ENCODE peak calls at places on chromosomes 4 and X, in four cellular contexts. M, X, W and L are unnamed samples.

GRCh38 chr4:12723849-12724447 is 760.2 kb downstream of the RAB28 start:
- DNase-seq in M (no peak), X (peak), W (no peak), L (peak)

GRCh38 chr4:127856485-127857447 is 23.9 kb upstream of the PLK4 start:
- DNase-seq in M (no peak), X (peak), W (no peak), L (no peak)

GRCh38 chr4:16078195-16078756 is 5.5 kb downstream of the PROM1 start:
- DNase-seq in M (no peak), X (no peak), W (no peak), L (no peak)

GRCh38 chr4:53346920-53347852 is 18.7 kb downstream of the SCFD2 start:
- DNase-seq in M (no peak), X (no peak), W (no peak), L (no peak)

GRCh38 chr4:93467484-93468155 is 360.9 kb upstream of the ATOH1 start:
- DNase-seq in M (no peak), X (no peak), W (no peak), L (no peak)

GRCh38 chrX:100647095-100647494 is 3.1 kb downstream of the SRPX2 start:
- DNase-seq in M (no peak), X (peak), W (no peak), L (no peak)

GRCh38 chrX:123424546-123424945 is 240.5 kb downstream of the GRIA3 start:
- DNase-seq in M (no peak), X (no peak), W (no peak), L (no peak)

GRCh38 chr4:184942447-184943425 is 75.6 kb upstream of the HELT start:
- DNase-seq in M (no peak), X (no peak), W (no peak), L (no peak)

GRCh38 chr4:143335979-143336827 is 473 bp upstream of the GAB1 start:
- DNase-seq in M (peak), X (peak), W (no peak), L (peak)

GRCh38 chr4:1174941-1175634 is 2.7 kb upstream of the SPON2 start:
- DNase-seq in M (no peak), X (peak), W (no peak), L (no peak)

GRCh38 chrX:7067266-7067665 is 80.2 kb upstream of the STS start:
- DNase-seq in M (no peak), X (no peak), W (no peak), L (no peak)

GRCh38 chr4:16122784-16123183 is 39.0 kb upstream of the PROM1 start:
- DNase-seq in M (no peak), X (no peak), W (no peak), L (no peak)

GRCh38 chr4:55124337-55125076 is 888 bp downstream of the KDR start:
- DNase-seq in M (no peak), X (no peak), W (no peak), L (no peak)

GRCh38 chr4:177100307-177100706 is 209.4 kb upstream of the NEIL3 start:
- DNase-seq in M (no peak), X (no peak), W (no peak), L (no peak)

GRCh38 chrX:68889244-68889643 is 60.4 kb downstream of the EFNB1 start:
- DNase-seq in M (no peak), X (no peak), W (no peak), L (no peak)

GRCh38 chr4:76377922-76378321 is 43.0 kb downstream of the CCDC158 start:
- DNase-seq in M (peak), X (peak), W (no peak), L (peak)

GRCh38 chr4:148397771-148398170 is 44.4 kb downstream of the NR3C2 start:
- DNase-seq in M (no peak), X (no peak), W (no peak), L (no peak)

GRCh38 chrX:120456973-120457372 is 12.1 kb downstream of the LAMP2 start:
- DNase-seq in M (no peak), X (no peak), W (no peak), L (no peak)

GRCh38 chr4:48271048-48271452 is 1.4 kb upstream of the TEC start:
- DNase-seq in M (no peak), X (no peak), W (no peak), L (no peak)

GRCh38 chr4:23061431-23061830 is 368.7 kb downstream of the GBA3 start:
- DNase-seq in M (no peak), X (peak), W (no peak), L (no peak)

GRCh38 chr4:2537011-2537830 is 774 bp downstream of the FAM193A start:
- DNase-seq in M (peak), X (peak), W (peak), L (no peak)

GRCh38 chr4:139301821-139302611 is at the start of gene NDUFC1:
- DNase-seq in M (peak), X (peak), W (peak), L (peak)

GRCh38 chr4:16846520-16847117 is 51.8 kb downstream of the LDB2 start:
- DNase-seq in M (no peak), X (no peak), W (no peak), L (no peak)

GRCh38 chr4:26468283-26468949 is 21.9 kb downstream of the CCKAR start:
- DNase-seq in M (no peak), X (no peak), W (no peak), L (no peak)

GRCh38 chr4:24922416-24922815 is 9.6 kb upstream of the CCDC149 start:
- DNase-seq in M (no peak), X (no peak), W (no peak), L (no peak)

GRCh38 chr4:185183622-185184281 is 20.0 kb downstream of the CFAP97 start:
- DNase-seq in M (peak), X (peak), W (peak), L (peak)

GRCh38 chr4:182806259-182807252 is 110.6 kb downstream of the DCTD start:
- DNase-seq in M (peak), X (peak), W (peak), L (peak)

GRCh38 chrX:42496239-42496638 is 281.7 kb downstream of the PPP1R2C start:
- DNase-seq in M (no peak), X (no peak), W (no peak), L (no peak)

GRCh38 chr4:124085561-124086180 is 626.9 kb downstream of the ANKRD50 start:
- DNase-seq in M (no peak), X (no peak), W (no peak), L (no peak)

GRCh38 chr4:40199999-40200880 is 3.4 kb downstream of the RHOH start:
- DNase-seq in M (no peak), X (no peak), W (no peak), L (no peak)

GRCh38 chr4:96486563-96486962 is 646.7 kb downstream of the PDHA2 start:
- DNase-seq in M (no peak), X (no peak), W (no peak), L (no peak)

GRCh38 chr4:2790583-2791517 is 2.0 kb upstream of the SH3BP2 start:
- DNase-seq in M (peak), X (peak), W (no peak), L (no peak)

GRCh38 chr4:126906466-126906865 is 726.3 kb upstream of the INTU start:
- DNase-seq in M (no peak), X (no peak), W (no peak), L (no peak)

GRCh38 chr4:26780524-26780923 is 80.1 kb upstream of the STIM2 start:
- DNase-seq in M (no peak), X (no peak), W (no peak), L (no peak)

GRCh38 chr4:183989931-183990330 is 84.8 kb downstream of the STOX2 start:
- DNase-seq in M (no peak), X (no peak), W (no peak), L (no peak)

GRCh38 chrX:23372220-23372902 is 37.7 kb downstream of the PTCHD1 start:
- DNase-seq in M (no peak), X (no peak), W (no peak), L (no peak)

GRCh38 chrX:154368630-154369452 is 5.6 kb downstream of the FLNA start:
- DNase-seq in M (peak), X (peak), W (no peak), L (no peak)